ENCODE peak calls at places on chromosome 12, in five cellular contexts. G is NCI-H1417 treated with DMSO at 0.1 percent for 48 hours, R is WTC11, F is NCI-H82, Z is EL. I is an unnamed sample.

GRCh38 chr12:124700810-124701594 is 133.6 kb upstream of the NCOR2 start:
- DNase-seq in R (no peak), F (peak), Z (peak), G (no peak), I (peak)

GRCh38 chr12:40137252-40137651 is 31.4 kb upstream of the SLC2A13 start:
- DNase-seq in R (no peak), G (no peak), Z (peak), F (no peak), I (no peak)

GRCh38 chr12:32061033-32061432 is 45.6 kb upstream of the BICD1 start:
- DNase-seq in R (no peak), F (no peak), G (no peak), Z (no peak), I (no peak)

GRCh38 chr12:106112094-106112822 is 26.5 kb downstream of the NUAK1 start:
- DNase-seq in G (no peak), F (no peak), R (no peak), Z (peak), I (no peak)

GRCh38 chr12:89827592-89827991 is 119.0 kb upstream of the ATP2B1 start:
- DNase-seq in G (no peak), F (peak), R (no peak), Z (no peak), I (no peak)

GRCh38 chr12:28014196-28014595 is 41.7 kb upstream of the PTHLH start:
- DNase-seq in G (no peak), Z (no peak), F (no peak), R (no peak), I (no peak)

GRCh38 chr12:57471661-57472060 is 8.0 kb downstream of the ARHGAP9 start:
- DNase-seq in R (no peak), G (no peak), F (no peak), Z (no peak), I (no peak)

GRCh38 chr12:53737951-53738833 is 10.9 kb upstream of the CALCOCO1 start:
- DNase-seq in Z (no peak), G (no peak), F (peak), R (peak), I (no peak)

GRCh38 chr12:3047961-3048360 is 29.2 kb upstream of the TSPAN9 start:
- DNase-seq in R (peak), F (no peak), Z (no peak), G (no peak), I (no peak)

GRCh38 chr12:27906658-27907473 is 65.7 kb downstream of the PTHLH start:
- DNase-seq in F (no peak), Z (peak), R (no peak), G (no peak), I (no peak)

GRCh38 chr12:70645494-70646317 is 8.5 kb upstream of the PTPRB start:
- DNase-seq in G (no peak), R (no peak), F (no peak), Z (peak), I (peak)

GRCh38 chr12:26573212-26573909 is 259.6 kb downstream of the ITPR2 start:
- DNase-seq in R (no peak), G (no peak), Z (no peak), F (no peak), I (no peak)

GRCh38 chr12:66132408-66132807 is 1.9 kb upstream of the LLPH start:
- DNase-seq in G (no peak), Z (peak), R (peak), F (no peak), I (peak)

GRCh38 chr12:131351319-131352028 is 359.4 kb upstream of the SFSWAP start:
- DNase-seq in R (no peak), F (peak), Z (no peak), G (no peak), I (no peak)

GRCh38 chr12:95003921-95004272 is 400 bp upstream of the NDUFA12 start:
- DNase-seq in Z (no peak), F (no peak), G (no peak), R (no peak), I (no peak)

GRCh38 chr12:31797230-31797872 is 68.5 kb upstream of the AMN1 start:
- DNase-seq in F (no peak), R (no peak), Z (no peak), G (no peak), I (no peak)

GRCh38 chr12:86521870-86522269 is 265.7 kb upstream of the MGAT4C start:
- DNase-seq in F (no peak), Z (no peak), R (no peak), G (no peak), I (no peak)

GRCh38 chr12:109883429-109883828 is 3.1 kb upstream of the GLTP start:
- DNase-seq in G (no peak), Z (no peak), R (no peak), F (no peak), I (no peak)